ENCODE peak calls at places on chromosomes 5 and 9, in four cellular contexts. N, D, S and B are unnamed samples.

GRCh38 chr5:117587111-117587510 is 1012.5 kb upstream of the SEMA6A start:
- DNase-seq in S (no peak), N (no peak), D (no peak), B (no peak)

GRCh38 chr9:116566677-116567488 is 120.2 kb upstream of the TRIM32 start:
- DNase-seq in S (peak; percentile 63), N (peak; percentile 64), D (no peak), B (no peak)

GRCh38 chr9:3730527-3730926 is 204.7 kb upstream of the RFX3 start:
- DNase-seq in S (no peak), D (no peak), N (no peak), B (no peak)

GRCh38 chr9:127808347-127809001 is 5.8 kb downstream of the FPGS start:
- DNase-seq in D (no peak), N (no peak), S (no peak), B (no peak)

GRCh38 chr9:133044125-133044524 is 13.3 kb downstream of the GTF3C5 start:
- DNase-seq in N (no peak), D (no peak), S (no peak), B (no peak)

GRCh38 chr9:37994639-37995347 is 74.2 kb downstream of the SHB start:
- DNase-seq in D (peak; percentile 90), N (peak; percentile 92), S (peak; percentile 88), B (peak; percentile 35)

GRCh38 chr5:37005946-37006540 is 129.5 kb downstream of the NIPBL start:
- DNase-seq in N (peak; percentile 58), D (no peak), S (peak; percentile 39), B (no peak)

GRCh38 chr5:181194489-181195248 is 10.3 kb downstream of the TRIM7 start:
- DNase-seq in S (no peak), D (no peak), N (no peak), B (no peak)

GRCh38 chr5:16178745-16179372 is 732 bp downstream of the MARCHF11 start:
- DNase-seq in D (peak; percentile 53), S (peak; percentile 43), N (peak; percentile 73), B (no peak)

GRCh38 chr5:38446029-38446522 is 110.4 kb downstream of the LIFR start:
- DNase-seq in S (no peak), N (no peak), D (no peak), B (no peak)

GRCh38 chr5:113321266-113321665 is 113.5 kb downstream of the TSSK1B start:
- DNase-seq in S (no peak), D (no peak), N (no peak), B (no peak)

GRCh38 chr5:123438902-123439301 is 15.7 kb upstream of the CEP120 start:
- DNase-seq in D (peak; percentile 36), S (peak; percentile 28), N (no peak), B (no peak)

GRCh38 chr5:40497573-40497972 is 182.1 kb upstream of the PTGER4 start:
- DNase-seq in N (peak; percentile 9), S (peak; percentile 65), D (no peak), B (no peak)

GRCh38 chr5:113390224-113390623 is 44.6 kb downstream of the TSSK1B start:
- DNase-seq in N (no peak), S (peak; percentile 37), D (no peak), B (no peak)

GRCh38 chr5:124342027-124342471 is 404.4 kb downstream of the ZNF608 start:
- DNase-seq in D (peak; percentile 39), S (peak; percentile 24), N (peak; percentile 10), B (no peak)

GRCh38 chr5:168681556-168682183 is 102.5 kb upstream of the PANK3 start:
- DNase-seq in D (no peak), S (peak; percentile 57), N (peak; percentile 82), B (no peak)

GRCh38 chr9:123007269-123007668 is 26.2 kb upstream of the GPR21 start:
- DNase-seq in S (no peak), N (no peak), D (no peak), B (no peak)

GRCh38 chr5:54601832-54602231 is 84.3 kb downstream of the SNX18 start:
- DNase-seq in S (no peak), N (no peak), D (no peak), B (no peak)

GRCh38 chr9:108586451-108586850 is 269.3 kb downstream of the ACTL7B start:
- DNase-seq in D (no peak), S (no peak), N (peak; percentile 38), B (no peak)

GRCh38 chr5:154097031-154097430 is 58.3 kb downstream of the MFAP3 start:
- DNase-seq in N (no peak), D (no peak), S (no peak), B (no peak)

GRCh38 chr9:127509261-127509954 is 58.1 kb downstream of the LRSAM1 start:
- DNase-seq in S (no peak), N (no peak), D (no peak), B (no peak)

GRCh38 chr9:88184986-88185385 is 46.7 kb upstream of the SPATA31C2 start:
- DNase-seq in N (no peak), S (no peak), D (no peak), B (no peak)

GRCh38 chr5:55568629-55569512 is 34.1 kb upstream of the PLPP1 start:
- DNase-seq in D (no peak), N (peak; percentile 64), S (no peak), B (no peak)

GRCh38 chr9:137221477-137222111 is 446 bp downstream of the RNF208 start:
- DNase-seq in N (no peak), D (no peak), S (no peak), B (no peak)

GRCh38 chr5:9313751-9314150 is 232.1 kb downstream of the SEMA5A start:
- DNase-seq in N (no peak), D (no peak), S (no peak), B (no peak)

GRCh38 chr5:95392593-95393182 is 1.5 kb downstream of the FAM81B start:
- DNase-seq in N (peak; percentile 26), S (no peak), D (no peak), B (no peak)

GRCh38 chr9:551986-552930 is 289.2 kb upstream of the DMRT1 start:
- DNase-seq in N (no peak), D (peak; percentile 46), S (no peak), B (no peak)

GRCh38 chr9:70642421-70642820 is 228.0 kb upstream of the KLF9 start:
- DNase-seq in S (no peak), N (no peak), D (no peak), B (no peak)

GRCh38 chr9:70589571-70590263 is 175.3 kb upstream of the KLF9 start:
- DNase-seq in S (peak; percentile 90), D (no peak), N (peak; percentile 83), B (peak; percentile 88)

GRCh38 chr9:76897804-76898525 is 7.9 kb downstream of the PRUNE2 start:
- DNase-seq in S (no peak), N (no peak), D (no peak), B (no peak)

GRCh38 chr5:147188200-147189108 is 46.4 kb upstream of the STK32A start:
- DNase-seq in N (peak; percentile 75), D (no peak), S (peak; percentile 59), B (no peak)

GRCh38 chr9:123349691-123350480 is 6.1 kb upstream of the CRB2 start:
- DNase-seq in D (no peak), N (peak; percentile 67), S (peak; percentile 43), B (no peak)

GRCh38 chr9:110048473-110048975 is 159.4 kb downstream of the C9orf152 start:
- DNase-seq in S (peak; percentile 79), N (peak; percentile 85), D (peak; percentile 86), B (no peak)

GRCh38 chr9:110049699-110050450 is 158.1 kb downstream of the C9orf152 start:
- DNase-seq in S (no peak), D (peak; percentile 44), N (peak; percentile 70), B (peak; percentile 68)

GRCh38 chr9:110047955-110048472 is 159.9 kb downstream of the C9orf152 start:
- DNase-seq in S (no peak), N (no peak), D (no peak), B (no peak)

GRCh38 chr9:110048976-110049698 is 158.8 kb downstream of the C9orf152 start:
- DNase-seq in N (peak; percentile 66), S (no peak), D (peak; percentile 38), B (no peak)

GRCh38 chr9:110050925-110051355 is 157.0 kb downstream of the C9orf152 start:
- DNase-seq in S (peak; percentile 95), D (no peak), N (peak; percentile 96), B (no peak)
- H3K27ac ChIP-seq in S (peak overlapping the region; percentile 88), D (peak overlapping the region; percentile 77), N (peak overlapping the region; percentile 68), B (peak overlapping the region; percentile 55)

GRCh38 chr9:135649508-135649907 is 10.2 kb upstream of the GLT6D1 start:
- DNase-seq in D (no peak), S (no peak), N (no peak), B (no peak)
- H3K9me3 ChIP-seq in D (peaks cover 48% of the 10 kb centered on the region), S (peaks cover 25% of the 10 kb centered on the region), N (peaks cover 6% of the 10 kb centered on the region), B (peaks cover 26% of the 10 kb centered on the region)

GRCh38 chr9:134643306-134643705 is 1.7 kb downstream of the COL5A1 start:
- DNase-seq in S (peak; percentile 45), N (peak; percentile 79), D (no peak), B (no peak)
- H3K4me3 ChIP-seq in S (peak overlapping the region; percentile 84), N (peak overlapping the region; percentile 100), D (peak overlapping the region; percentile 48), B (peak overlapping the region; percentile 74)

GRCh38 chr9:97924386-97924785 is 2.1 kb upstream of the TRMO start:
- DNase-seq in S (no peak), N (no peak), D (no peak), B (no peak)

GRCh38 chr9:97921959-97922905 is at the start of gene TRMO:
- DNase-seq in D (peak; percentile 96), S (peak; percentile 99), N (peak; percentile 99), B (peak; percentile 99)

GRCh38 chr9:97923529-97924108 is 1.3 kb upstream of the TRMO start:
- DNase-seq in S (peak; percentile 80), D (peak; percentile 73), N (peak; percentile 91), B (peak; percentile 90)

GRCh38 chr9:97918641-97919040 is 3.7 kb downstream of the TRMO start:
- DNase-seq in D (no peak), S (no peak), N (no peak), B (no peak)

DNA sequence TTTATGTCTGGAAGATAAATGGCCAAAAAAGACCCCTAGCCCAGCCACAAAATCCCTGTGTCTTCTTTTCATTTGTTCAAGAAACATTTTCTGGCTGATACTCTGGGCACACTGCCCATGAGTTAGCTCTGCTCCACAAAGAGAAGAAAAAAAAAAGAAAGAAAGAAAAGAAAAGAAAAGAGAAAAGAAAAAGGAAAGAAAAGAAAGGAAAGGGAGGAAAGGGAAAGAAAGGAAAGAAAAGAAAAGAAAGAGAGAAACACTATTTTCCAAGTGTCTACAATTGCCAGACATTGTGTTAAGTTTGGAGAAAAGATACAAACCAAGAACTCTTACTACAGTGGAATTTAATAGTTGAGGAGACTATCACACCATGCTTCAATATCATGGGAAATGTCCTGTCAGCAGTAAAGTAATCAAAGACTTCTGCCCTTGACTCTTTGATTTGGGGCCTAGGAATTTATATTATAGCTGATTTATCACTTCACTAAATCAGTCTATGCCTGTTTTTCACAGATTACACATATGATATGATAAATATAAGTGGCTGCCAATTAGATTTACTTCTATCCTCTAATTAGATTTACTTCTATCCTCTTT is 3.0 kb downstream of the TRMO start:
- DNase-seq in N (no peak), S (no peak), D (no peak), B (no peak)
- H3K27ac ChIP-seq in N (no peak overlapping the region), S (no peak overlapping the region), D (peak overlapping the region; percentile 100), B (no peak overlapping the region)

GRCh38 chr5:178931846-178932760 is 8.9 kb upstream of the ZNF454 start:
- DNase-seq in N (no peak), D (no peak), S (no peak), B (no peak)
- H3K9me3 ChIP-seq in N (peaks cover 9% of the 10 kb centered on the region), D (peaks cover 99% of the 10 kb centered on the region), S (peaks cover 64% of the 10 kb centered on the region), B (peaks cover 100% of the 10 kb centered on the region)